ENCODE peak calls at places on chromosomes 13 and 19, in six cellular contexts. T is skeletal muscle cell, W is ascending aorta, V is left ventricle myocardium inferior, O is GOT3, L is tibial nerve. R is an unnamed sample.
A peak's percentile ranks its signal among the peaks of the same experiment; 100 is the strongest.

GRCh38 chr19:47389150-47389556 is 30.2 kb downstream of the MEIS3 start:
- DNase-seq in T (no peak), V (no peak), L (no peak), W (peak; percentile 72), O (no peak), R (no peak)

GRCh38 chr19:56567274-56568120 is at the start of gene ZNF470:
- DNase-seq in V (peak; percentile 97), W (peak; percentile 97), O (peak; percentile 76), T (peak; percentile 76), L (peak; percentile 88), R (peak; percentile 78)

GRCh38 chr13:110617326-110618072 is 2.2 kb downstream of the NAXD start:
- DNase-seq in W (no peak), V (no peak), L (no peak), T (peak; percentile 71), O (no peak), R (no peak)

GRCh38 chr19:54266133-54266532 is 9.1 kb upstream of the LILRB5 start:
- DNase-seq in L (peak; percentile 51), V (peak; percentile 73), T (peak; percentile 3), W (peak; percentile 75), O (no peak), R (peak; percentile 82)

GRCh38 chr19:11381535-11382369 is 2.4 kb downstream of the EPOR start:
- DNase-seq in V (peak; percentile 76), O (peak; percentile 65), L (no peak), T (peak; percentile 46), W (peak; percentile 89), R (peak; percentile 38)

GRCh38 chr19:32498641-32499200 is 82.3 kb upstream of the PDCD5 start:
- DNase-seq in W (no peak), V (no peak), T (peak; percentile 25), L (no peak), O (no peak), R (no peak)

GRCh38 chr13:29125145-29125933 is 305.2 kb downstream of the MTUS2 start:
- DNase-seq in W (no peak), T (no peak), O (no peak), V (no peak), L (no peak), R (no peak)

GRCh38 chr19:13181747-13182388 is 31.7 kb downstream of the IER2 start:
- DNase-seq in T (no peak), W (peak; percentile 75), V (peak; percentile 85), L (no peak), O (no peak), R (no peak)

GRCh38 chr19:8578642-8579265 is 1.5 kb upstream of the MYO1F start:
- DNase-seq in W (peak; percentile 90), V (peak; percentile 78), O (peak; percentile 31), T (no peak), L (peak; percentile 80), R (peak; percentile 65)

GRCh38 chr13:75312884-75313520 is 169.0 kb downstream of the TBC1D4 start:
- DNase-seq in O (no peak), T (no peak), V (no peak), L (no peak), W (no peak), R (no peak)

GRCh38 chr19:51251453-51251790 is 542 bp downstream of the SIGLECL1 start:
- DNase-seq in W (no peak), T (no peak), O (no peak), V (no peak), L (no peak), R (no peak)

GRCh38 chr19:55657004-55657747 is 2.3 kb downstream of the U2AF2 start:
- DNase-seq in V (no peak), O (no peak), T (no peak), L (no peak), W (no peak), R (no peak)

GRCh38 chr19:35107541-35107939 is 8.1 kb upstream of the FXYD3 start:
- DNase-seq in W (no peak), L (peak; percentile 57), O (no peak), V (no peak), T (no peak), R (no peak)

GRCh38 chr19:48967346-48968178 is 2.5 kb downstream of the FTL start:
- DNase-seq in T (no peak), O (no peak), W (no peak), V (peak; percentile 36), L (no peak), R (no peak)

GRCh38 chr13:93244918-93245280 is 18.3 kb downstream of the GPC6 start:
- DNase-seq in V (no peak), L (no peak), W (no peak), T (no peak), O (no peak), R (no peak)

GRCh38 chr19:10013834-10014618 is 743 bp downstream of the RDH8 start:
- DNase-seq in W (no peak), L (no peak), V (no peak), O (no peak), T (no peak), R (no peak)

GRCh38 chr19:47047272-47047930 is 1.0 kb downstream of the TMEM160 start:
- DNase-seq in L (no peak), O (no peak), T (no peak), V (no peak), W (no peak), R (no peak)

GRCh38 chr13:68190826-68191225 is 960.7 kb upstream of the PCDH9 start:
- DNase-seq in T (peak; percentile 14), V (no peak), O (no peak), L (no peak), W (no peak), R (no peak)

GRCh38 chr13:114090476-114090875 is 41.9 kb downstream of the RASA3 start:
- DNase-seq in V (no peak), W (peak; percentile 53), T (no peak), O (no peak), L (peak; percentile 2), R (no peak)

GRCh38 chr13:34750078-34750703 is 191.9 kb upstream of the NBEA start:
- DNase-seq in L (no peak), V (peak; percentile 23), O (no peak), W (no peak), T (no peak), R (no peak)

R was measured in progenitor cell of endocrine pancreas.